ENCODE peak calls at places on chromosomes 12 and 14, in four cellular contexts. D is GM12878, F is SK-N-SH, K is K562. N is an unnamed sample.
A peak's percentile ranks its signal among the peaks of the same experiment; 100 is the strongest.

GRCh38 chr12:88763536-88764100 is 183.3 kb upstream of the KITLG start:
- DNase-seq in K (no peak), D (no peak), F (no peak), N (no peak)

GRCh38 chr14:51738754-51739153 is 87.0 kb downstream of the FRMD6 start:
- DNase-seq in D (no peak), K (no peak), F (no peak), N (peak; percentile 4)

GRCh38 chr12:80273144-80273543 is 170.9 kb upstream of the PTPRQ start:
- DNase-seq in F (no peak), D (no peak), K (no peak), N (no peak)

GRCh38 chr12:62472472-62472871 is 5.8 kb downstream of the MON2 start:
- DNase-seq in F (no peak), K (peak; percentile 13), D (no peak), N (no peak)

GRCh38 chr14:99630202-99630601 is 14.7 kb upstream of the HHIPL1 start:
- DNase-seq in K (no peak), F (no peak), D (no peak), N (no peak)

GRCh38 chr14:42779024-42779423 is 1172.3 kb downstream of the LRFN5 start:
- DNase-seq in D (no peak), F (no peak), K (no peak), N (no peak)

GRCh38 chr12:52264435-52264825 is 10.0 kb upstream of the KRT86 start:
- DNase-seq in K (no peak), D (no peak), F (no peak), N (no peak)

GRCh38 chr12:10364839-10365681 is 24.8 kb downstream of the KLRK1 start:
- DNase-seq in F (peak; percentile 33), K (no peak), D (peak; percentile 53), N (peak; percentile 53)

GRCh38 chr12:57765003-57765697 is 1.7 kb downstream of the CYP27B1 start:
- DNase-seq in D (no peak), F (peak; percentile 81), K (no peak), N (peak; percentile 40)

GRCh38 chr14:102893452-102893851 is 29.0 kb upstream of the AMN start:
- DNase-seq in D (peak; percentile 17), K (no peak), F (no peak), N (no peak)

GRCh38 chr14:54653764-54654469 is 87.0 kb downstream of the SAMD4A start:
- DNase-seq in F (no peak), D (no peak), K (no peak), N (peak; percentile 85)

GRCh38 chr12:1907652-1908611 is 10.5 kb downstream of the CACNA2D4 start:
- DNase-seq in F (no peak), K (no peak), D (no peak), N (no peak)

GRCh38 chr14:41642402-41643195 is 35.9 kb downstream of the LRFN5 start:
- DNase-seq in F (no peak), D (no peak), K (no peak), N (no peak)

GRCh38 chr12:26530461-26530860 is 302.5 kb downstream of the ITPR2 start:
- DNase-seq in D (no peak), K (no peak), F (no peak), N (no peak)

GRCh38 chr14:100237735-100238418 is 1.1 kb upstream of the YY1 start:
- DNase-seq in K (no peak), D (no peak), F (peak; percentile 69), N (peak; percentile 34)

GRCh38 chr14:81535399-81536124 is 1.9 kb upstream of the SEL1L start:
- DNase-seq in F (no peak), K (no peak), D (peak; percentile 40), N (no peak)

GRCh38 chr12:120047072-120047471 is 58.0 kb downstream of the BICDL1 start:
- DNase-seq in K (no peak), F (no peak), D (no peak), N (peak; percentile 32)

GRCh38 chr12:92147491-92147890 is 1.8 kb upstream of the BTG1 start:
- DNase-seq in D (no peak), F (no peak), K (no peak), N (no peak)

GRCh38 chr12:118061876-118062791 is 1.2 kb upstream of the WSB2 start:
- DNase-seq in K (peak; percentile 54), D (no peak), F (peak; percentile 62), N (no peak)

GRCh38 chr14:77738559-77739250 is 22.3 kb downstream of the SNW1 start:
- DNase-seq in D (no peak), K (no peak), F (no peak), N (no peak)

GRCh38 chr14:23153891-23154796 is 29.3 kb downstream of the SLC7A8 start:
- DNase-seq in D (no peak), F (peak; percentile 34), K (peak; percentile 96), N (no peak)

GRCh38 chr12:111221296-111222026 is 147.4 kb downstream of the PHETA1 start:
- DNase-seq in D (no peak), K (no peak), F (no peak), N (no peak)

GRCh38 chr12:33533527-33533926 is 93.9 kb upstream of the SYT10 start:
- DNase-seq in K (no peak), D (no peak), F (no peak), N (no peak)

GRCh38 chr12:87596636-87597035 is 432.6 kb downstream of the C12orf50 start:
- DNase-seq in F (no peak), K (no peak), D (no peak), N (no peak)

GRCh38 chr14:40889126-40889525 is 717.5 kb upstream of the LRFN5 start:
- DNase-seq in D (no peak), K (no peak), F (no peak), N (no peak)

GRCh38 chr12:104534162-104534856 is 77.6 kb downstream of the CHST11 start:
- DNase-seq in D (no peak), K (no peak), F (no peak), N (no peak)

GRCh38 chr12:63937381-63938168 is 93.1 kb downstream of the SRGAP1 start:
- DNase-seq in F (peak; percentile 31), D (no peak), K (no peak), N (no peak)

GRCh38 chr12:47022296-47022695 is 57.1 kb upstream of the PCED1B start:
- DNase-seq in F (no peak), K (no peak), D (no peak), N (no peak)

GRCh38 chr12:105954891-105955607 is 183.7 kb downstream of the NUAK1 start:
- DNase-seq in F (no peak), K (peak; percentile 16), D (no peak), N (no peak)

GRCh38 chr12:59595097-59595496 is 732 bp upstream of the SLC16A7 start:
- DNase-seq in K (no peak), D (no peak), F (no peak), N (no peak)

GRCh38 chr14:104976198-104977007 is 1.8 kb downstream of the AHNAK2 start:
- DNase-seq in K (peak; percentile 62), F (peak; percentile 92), D (peak; percentile 5), N (peak; percentile 66)

GRCh38 chr14:68011629-68012028 is 192.1 kb downstream of the RAD51B start:
- DNase-seq in K (no peak), F (no peak), D (no peak), N (no peak)
- TF ChIP-seq NFIC in K (no peak), F (no peak), D (no peak), N (no peak)

GRCh38 chr12:42730286-42730685 is 140.7 kb upstream of the PRICKLE1 start:
- DNase-seq in F (no peak), D (no peak), K (no peak), N (no peak)
- H4K20me1 ChIP-seq in F (no peaks in the 10 kb centered on the region), D (no peaks in the 10 kb centered on the region), K (no peaks in the 10 kb centered on the region), N (no peaks in the 10 kb centered on the region)

DNA sequence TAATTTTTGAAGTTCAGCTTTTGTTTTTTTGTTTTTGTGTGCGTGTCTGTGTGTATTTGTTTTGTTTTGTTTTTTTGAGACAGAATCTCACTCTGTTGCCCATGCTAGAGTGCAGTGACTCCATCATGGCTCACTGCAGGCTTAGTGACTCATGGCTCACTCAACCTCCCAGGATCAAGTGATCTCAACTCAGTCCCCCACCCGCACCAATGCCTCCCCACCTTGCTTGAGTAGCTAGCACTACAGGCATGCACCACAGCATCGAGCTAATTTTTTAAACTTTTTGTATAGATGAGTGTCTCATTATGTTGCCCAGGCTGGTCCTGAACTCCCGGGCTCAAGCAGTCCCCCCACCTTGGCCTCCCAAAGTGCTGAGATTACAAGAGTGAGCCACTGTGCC is 981.4 kb downstream of the BCL11B start:
- DNase-seq in D (no peak), F (no peak), K (no peak), N (no peak)
- TF ChIP-seq NFIC in D (no peak), F (no peak), K (no peak), N (no peak)

GRCh38 chr12:124461241-124461673 is 106.2 kb downstream of the NCOR2 start:
- DNase-seq in K (no peak), D (no peak), F (no peak), N (no peak)
- H4K20me1 ChIP-seq in K (peaks cover 5% of the 10 kb centered on the region), D (no peaks in the 10 kb centered on the region), F (peaks cover 53% of the 10 kb centered on the region), N (peaks cover 6% of the 10 kb centered on the region)

DNA sequence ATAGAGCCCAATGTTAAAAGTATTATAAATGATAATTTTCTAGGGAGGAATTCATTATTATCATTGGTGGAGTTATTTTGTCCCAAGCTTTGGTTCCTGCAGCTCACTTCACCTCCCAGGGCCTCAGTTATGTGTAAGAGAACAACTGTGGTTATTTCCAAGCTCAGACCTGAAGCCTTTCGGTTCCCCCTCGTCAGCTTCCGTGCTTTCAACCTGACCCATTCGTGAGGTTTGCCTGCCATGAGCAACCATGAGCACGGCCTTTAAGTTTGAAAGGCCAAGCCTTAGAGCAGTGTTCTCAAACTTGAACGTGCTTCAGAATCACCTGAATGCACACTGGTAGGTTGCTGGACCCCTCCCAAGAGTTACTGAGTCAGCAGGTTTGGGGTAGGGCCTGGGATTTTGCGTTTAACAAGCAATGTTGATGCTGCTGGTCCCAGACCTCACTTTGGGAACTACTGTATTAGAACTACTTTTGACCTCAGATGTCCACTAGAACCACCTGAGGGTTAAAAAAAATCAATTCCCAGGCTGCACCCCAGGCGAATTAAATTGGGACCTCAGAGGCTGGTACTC is 133.0 kb upstream of the PRMT8 start:
- DNase-seq in F (no peak), K (no peak), D (no peak), N (no peak)
- TF ChIP-seq NFIC in F (no peak), K (no peak), D (no peak), N (no peak)

GRCh38 chr12:96226401-96226800 is 32.2 kb downstream of the ELK3 start:
- DNase-seq in K (no peak), F (no peak), D (no peak), N (no peak)
- H4K20me1 ChIP-seq in K (no peaks in the 10 kb centered on the region), F (peaks cover 46% of the 10 kb centered on the region), D (no peaks in the 10 kb centered on the region), N (no peaks in the 10 kb centered on the region)

DNA sequence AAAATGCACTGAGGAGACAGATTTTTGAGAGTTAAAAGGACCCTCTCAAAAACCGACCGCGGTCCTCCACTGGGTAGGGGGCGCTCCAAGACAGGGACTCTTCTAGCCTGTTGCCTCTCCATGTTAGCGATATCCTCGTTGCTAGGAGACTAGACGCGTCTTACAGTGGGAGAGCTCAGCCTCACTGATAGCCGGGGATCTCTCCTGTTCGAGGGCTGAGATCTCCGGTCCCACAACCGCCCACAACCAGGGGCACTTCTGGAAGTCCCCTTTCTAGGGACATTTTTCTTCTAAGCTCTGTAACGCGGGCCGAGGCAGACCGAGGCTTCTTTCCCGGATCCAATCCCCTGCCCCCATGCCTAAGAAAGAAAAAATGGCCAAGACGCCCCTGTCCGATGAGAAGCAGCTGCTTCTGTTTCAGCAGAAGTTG is 21.3 kb downstream of the FKBP11 start:
- DNase-seq in F (peak; percentile 85), D (peak; percentile 20), K (peak; percentile 79), N (peak; percentile 76)
- TF ChIP-seq NFIC in F (no peak), D (no peak), K (no peak), N (no peak)

N was measured in HepG2.